ENCODE peak calls at places on chromosome 2, in four cellular contexts. S, Z, H and N are unnamed samples.

GRCh38 chr2:202122975-202123765 is 50.1 kb downstream of the KIAA2012 start:
- DNase-seq in S (no peak), Z (no peak), H (no peak), N (no peak)

GRCh38 chr2:156083707-156084494 is 248.6 kb downstream of the NR4A2 start:
- DNase-seq in S (no peak), Z (no peak), H (no peak), N (no peak)

GRCh38 chr2:197674546-197674945 is 841 bp downstream of the RFTN2 start:
- DNase-seq in S (no peak), Z (no peak), H (no peak), N (no peak)

GRCh38 chr2:28347193-28347592 is 45.5 kb upstream of the FOSL2 start:
- DNase-seq in S (no peak), Z (no peak), H (no peak), N (no peak)

GRCh38 chr2:79980816-79981215 is 323.7 kb downstream of the LRRTM1 start:
- DNase-seq in S (no peak), Z (no peak), H (no peak), N (no peak)

GRCh38 chr2:241795021-241795999 is 13.7 kb upstream of the NEU4 start:
- DNase-seq in S (no peak), Z (no peak), H (no peak), N (no peak)

GRCh38 chr2:117720765-117721164 is 93.7 kb upstream of the DDX18 start:
- DNase-seq in S (no peak), Z (no peak), H (no peak), N (no peak)

GRCh38 chr2:72128059-72128842 is 19.4 kb downstream of the CYP26B1 start:
- DNase-seq in S (no peak), Z (no peak), H (no peak), N (no peak)

GRCh38 chr2:99957724-99958123 is 184.7 kb downstream of the AFF3 start:
- DNase-seq in S (no peak), Z (no peak), H (no peak), N (no peak)